ENCODE peak calls at places on chromosomes 16 and 17, in eight cellular contexts. V is BJ; L is HFFc6; E is sigmoid colon; K is fibroblast of mammary gland; Z is CD8-positive, alpha-beta T cell; R is AG09309; J is tibial nerve. I is an unnamed sample.

GRCh38 chr17:77546772-77547201 is 406.0 kb downstream of the SEC14L1 start:
- DNase-seq in L (no peak), R (no peak), Z (no peak), V (no peak), E (no peak), K (no peak), J (no peak), I (no peak)

GRCh38 chr17:8732406-8733065 is 12.1 kb downstream of the CCDC42 start:
- DNase-seq in L (no peak), K (peak; percentile 26), R (no peak), V (no peak), E (no peak), J (no peak), Z (no peak), I (no peak)

GRCh38 chr17:17226451-17227265 is 10.3 kb downstream of the FLCN start:
- DNase-seq in R (no peak), Z (no peak), J (no peak), K (no peak), V (no peak), E (peak; percentile 22), L (no peak), I (no peak)

GRCh38 chr17:8696456-8696855 is 48.2 kb downstream of the CCDC42 start:
- DNase-seq in J (no peak), R (no peak), K (no peak), L (no peak), Z (no peak), E (no peak), V (no peak), I (no peak)

GRCh38 chr16:67025151-67025550 is 3.8 kb upstream of the CBFB start:
- DNase-seq in J (no peak), E (no peak), R (no peak), Z (no peak), L (no peak), V (no peak), K (no peak), I (no peak)

GRCh38 chr17:64131606-64132270 is 1.8 kb upstream of the ERN1 start:
- DNase-seq in V (no peak), L (no peak), R (no peak), K (no peak), Z (no peak), E (no peak), J (no peak), I (no peak)

GRCh38 chr17:80987941-80988461 is 3.6 kb upstream of the CHMP6 start:
- DNase-seq in V (no peak), R (no peak), L (no peak), E (no peak), Z (no peak), K (no peak), J (no peak), I (no peak)

GRCh38 chr16:49484454-49484853 is 110.8 kb downstream of the C16orf78 start:
- DNase-seq in Z (no peak), J (peak; percentile 63), E (peak; percentile 91), R (no peak), K (peak; percentile 2), V (no peak), L (no peak), I (no peak)

GRCh38 chr16:84703671-84704070 is 3.9 kb downstream of the USP10 start:
- DNase-seq in L (no peak), V (no peak), J (no peak), Z (no peak), K (no peak), R (no peak), E (peak; percentile 15), I (no peak)
- TF ChIP-seq CTCF in L (no peak), V (no peak), J (no peak), Z (no peak), K (no peak), R (no peak), E (no peak), I (no peak)

GRCh38 chr16:68590201-68590994 is 51.3 kb downstream of the ZFP90 start:
- DNase-seq in K (peak; percentile 38), Z (peak; percentile 33), J (no peak), E (no peak), V (no peak), R (peak; percentile 10), L (peak; percentile 46), I (peak; percentile 37)
- TF ChIP-seq CTCF in K (peak; percentile 47), Z (peak; percentile 52), J (peak; percentile 56), E (no peak), V (peak; percentile 95), R (peak; percentile 98), L (peak; percentile 91), I (no peak)

GRCh38 chr16:19044781-19045180 is 22.6 kb upstream of the COQ7 start:
- DNase-seq in J (no peak), Z (no peak), K (peak; percentile 28), L (no peak), E (no peak), R (no peak), V (no peak), I (no peak)
- TF ChIP-seq CTCF in J (no peak), Z (no peak), K (no peak), L (no peak), E (no peak), R (no peak), V (no peak), I (no peak)

DNA sequence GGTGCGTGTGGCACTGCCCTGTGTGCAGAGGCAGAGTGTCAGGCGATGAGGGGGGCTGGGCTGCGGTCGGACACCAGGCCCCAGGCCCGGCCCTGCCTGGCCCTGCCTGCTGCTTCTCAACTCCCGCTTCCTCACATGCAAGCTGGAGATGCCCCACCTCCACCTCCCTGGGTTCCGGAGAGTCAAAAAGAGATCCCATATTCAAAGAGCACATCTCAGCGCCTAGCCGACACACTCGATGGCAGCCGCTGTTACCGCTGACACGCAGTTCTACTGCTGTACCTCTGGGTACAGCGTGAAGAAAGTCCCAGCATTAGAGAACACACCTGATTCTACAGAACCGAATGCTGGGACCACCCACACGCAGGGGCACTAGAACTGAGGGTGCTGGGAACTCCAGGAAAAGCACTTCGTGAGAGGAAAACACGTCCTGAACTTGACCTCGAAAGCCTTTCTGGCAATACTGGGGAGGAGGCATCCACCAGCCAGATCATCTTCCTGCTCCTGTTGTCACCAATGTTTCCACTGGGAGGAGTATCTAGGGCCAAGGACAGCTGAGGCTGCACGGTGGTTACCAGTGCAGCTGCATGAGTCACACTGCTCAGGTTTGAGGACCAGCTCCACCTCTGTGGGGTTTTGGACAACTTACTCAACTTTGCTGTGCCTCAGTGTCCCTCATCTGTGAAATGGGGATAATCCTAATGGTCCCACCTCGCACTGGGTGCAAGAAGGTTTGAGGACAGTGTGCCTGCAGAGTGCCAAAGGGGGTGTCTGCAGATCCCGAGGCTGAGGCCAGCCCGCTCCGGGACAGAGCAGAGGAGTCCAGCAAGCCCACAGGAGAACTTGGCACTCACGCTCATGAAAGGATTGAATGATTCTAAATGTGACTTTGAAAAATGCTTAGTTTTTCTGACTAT is 100.4 kb upstream of the DNAH17 start:
- DNase-seq in Z (no peak), R (no peak), K (no peak), L (no peak), J (no peak), E (no peak), V (no peak), I (no peak)
- TF ChIP-seq CTCF in Z (no peak), R (peak; percentile 5), K (no peak), L (no peak), J (no peak), E (no peak), V (no peak), I (no peak)

GRCh38 chr17:2611627-2612026 is 18.2 kb downstream of the PAFAH1B1 start:
- DNase-seq in L (no peak), K (no peak), E (no peak), R (no peak), V (no peak), Z (no peak), J (no peak), I (no peak)

GRCh38 chr17:2610195-2610594 is 16.7 kb downstream of the PAFAH1B1 start:
- DNase-seq in J (no peak), E (no peak), L (no peak), K (no peak), Z (no peak), V (no peak), R (no peak), I (no peak)

GRCh38 chr17:2609091-2609490 is 15.6 kb downstream of the PAFAH1B1 start:
- DNase-seq in R (no peak), L (no peak), J (no peak), K (no peak), V (no peak), Z (no peak), E (no peak), I (no peak)

GRCh38 chr17:2612630-2613029 is 19.2 kb downstream of the PAFAH1B1 start:
- DNase-seq in L (no peak), Z (no peak), J (no peak), V (no peak), E (no peak), R (no peak), K (no peak), I (no peak)

GRCh38 chr17:2610640-2611175 is 17.3 kb downstream of the PAFAH1B1 start:
- DNase-seq in V (no peak), R (no peak), E (no peak), Z (no peak), J (no peak), L (no peak), K (peak; percentile 17), I (no peak)
- TF ChIP-seq CTCF in V (no peak), R (no peak), E (no peak), Z (no peak), J (no peak), L (no peak), K (no peak), I (no peak)

GRCh38 chr17:35769895-35770486 is 9.3 kb downstream of the C17orf50 start:
- DNase-seq in E (no peak), L (no peak), V (no peak), Z (no peak), R (no peak), K (no peak), J (no peak), I (no peak)
- TF ChIP-seq CTCF in E (no peak), L (peak; percentile 64), V (peak; percentile 6), Z (no peak), R (peak; percentile 18), K (no peak), J (no peak), I (no peak)

DNA sequence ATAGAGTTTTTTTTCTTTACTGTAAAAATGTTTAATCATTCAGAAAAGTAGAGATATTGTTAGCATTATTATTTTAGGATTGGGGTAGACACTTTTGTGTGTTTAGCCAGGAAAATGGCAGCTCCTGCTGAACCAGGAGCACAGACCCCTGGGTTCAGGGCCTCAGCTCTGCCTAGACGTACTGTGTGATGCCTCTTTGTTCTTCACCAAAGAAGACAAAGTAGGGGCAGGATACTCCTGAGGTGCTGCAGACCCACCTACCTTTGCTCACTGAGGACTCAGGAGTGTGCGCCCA is 105.0 kb downstream of the MRM1 start:
- DNase-seq in K (no peak), L (no peak), V (no peak), J (no peak), Z (no peak), E (no peak), R (no peak), I (no peak)
- TF ChIP-seq CTCF in K (no peak), L (peak; percentile 3), V (no peak), J (no peak), Z (peak; percentile 6), E (no peak), R (no peak), I (no peak)

DNA sequence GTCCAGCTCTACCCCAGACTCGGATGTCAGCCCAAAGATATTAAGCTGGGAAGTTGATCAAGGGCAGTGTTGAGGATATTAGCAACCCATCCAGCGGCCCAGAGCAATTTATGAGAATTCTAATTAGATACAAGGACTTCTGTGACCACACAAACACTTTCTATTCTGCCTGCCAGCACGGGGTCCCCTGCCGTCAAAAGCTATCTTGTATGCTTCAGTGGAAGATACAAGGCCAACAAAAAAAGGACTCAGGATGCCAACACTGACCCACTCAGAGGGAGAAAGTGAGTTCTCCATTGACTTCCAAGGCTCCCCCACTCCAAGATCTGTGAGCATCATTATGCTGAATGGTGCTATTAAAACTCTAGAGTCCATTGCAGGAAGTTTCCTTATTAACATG is 390.7 kb downstream of the GRIN2A start:
- DNase-seq in R (no peak), J (no peak), E (no peak), L (no peak), K (no peak), V (no peak), Z (no peak), I (no peak)
- TF ChIP-seq CTCF in R (no peak), J (no peak), E (no peak), L (no peak), K (no peak), V (no peak), Z (no peak), I (no peak)